ENCODE peak calls at places on chromosomes 4 and X, in four cellular contexts. G is gastrocnemius medialis, A is uterus, W is choroid plexus epithelial cell. Q is an unnamed sample.

GRCh38 chrX:153903991-153904957 is at the start of gene AVPR2:
- DNase-seq in G (no peak), A (no peak), W (no peak), Q (no peak)

GRCh38 chr4:122826596-122827257 is at the start of gene FGF2:
- DNase-seq in G (peak), A (peak), W (peak), Q (peak)

GRCh38 chrX:106670631-106671030 is 55.9 kb upstream of the RNF128 start:
- DNase-seq in G (no peak), A (no peak), W (peak), Q (no peak)

GRCh38 chrX:143664302-143664701 is 28.4 kb upstream of the SLITRK4 start:
- DNase-seq in G (no peak), A (no peak), W (peak), Q (no peak)

GRCh38 chrX:9878141-9878875 is 88.8 kb upstream of the CLDN34 start:
- DNase-seq in G (no peak), A (no peak), W (no peak), Q (no peak)

GRCh38 chr4:123790681-123791080 is 394.1 kb downstream of the SPRY1 start:
- DNase-seq in G (no peak), A (no peak), W (no peak), Q (no peak)

GRCh38 chr4:184475096-184475461 is 729 bp upstream of the IRF2 start:
- DNase-seq in G (peak), A (peak), W (peak), Q (peak)

GRCh38 chr4:47705326-47705981 is 132.4 kb downstream of the CORIN start:
- DNase-seq in G (no peak), A (no peak), W (peak), Q (no peak)

GRCh38 chrX:15781964-15782711 is 8.1 kb upstream of the ZRSR2 start:
- DNase-seq in G (no peak), A (no peak), W (no peak), Q (no peak)

GRCh38 chr4:72591547-72591946 is 22.5 kb upstream of the ADAMTS3 start:
- DNase-seq in G (no peak), A (no peak), W (no peak), Q (no peak)

GRCh38 chrX:48003367-48003757 is 427 bp downstream of the ZNF182 start:
- DNase-seq in G (no peak), A (no peak), W (no peak), Q (no peak)

GRCh38 chr4:130183796-130184195 is 1087.8 kb downstream of the C4orf33 start:
- DNase-seq in G (no peak), A (no peak), W (no peak), Q (no peak)

GRCh38 chr4:67713531-67714247 is 12.7 kb upstream of the UBA6 start:
- DNase-seq in G (no peak), A (no peak), W (peak), Q (no peak)

DNA sequence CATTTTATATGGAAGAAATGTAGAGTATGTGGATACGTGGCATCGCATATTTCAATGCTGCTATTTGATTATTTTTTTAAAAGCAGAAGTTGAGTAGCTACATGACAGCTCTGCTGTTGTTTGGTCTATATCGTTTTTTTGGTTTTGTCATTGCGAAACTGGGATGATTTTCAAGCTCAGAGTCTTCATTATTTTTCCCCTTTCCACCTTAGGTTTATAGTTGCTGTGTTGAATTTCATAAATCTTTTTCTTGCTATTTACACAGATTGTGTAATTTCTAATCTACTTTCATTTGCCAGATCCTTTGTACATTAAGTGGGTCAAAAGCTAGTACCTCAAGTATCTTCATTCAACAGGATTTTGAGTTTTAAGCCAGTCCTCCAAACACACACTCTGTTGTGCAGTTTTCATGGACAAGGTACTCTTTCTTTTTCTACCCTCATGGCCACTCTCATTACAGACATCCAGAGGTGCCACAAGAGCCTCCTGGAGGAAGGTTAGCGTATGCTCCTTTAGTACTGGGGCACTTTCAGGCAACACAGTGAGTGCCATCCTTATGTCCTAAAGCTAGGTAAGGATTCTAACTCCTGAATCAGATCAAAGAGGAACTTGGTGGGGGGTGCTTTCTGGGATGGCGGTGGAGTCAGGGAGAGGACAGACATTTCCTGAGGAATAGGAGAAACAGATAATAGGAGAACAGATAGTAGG is 123.2 kb downstream of the FHIP1A start:
- DNase-seq in G (no peak), A (no peak), W (no peak), Q (no peak)
- TF ChIP-seq CTCF in G (no peak), A (no peak), W (no peak), Q (no peak)

DNA sequence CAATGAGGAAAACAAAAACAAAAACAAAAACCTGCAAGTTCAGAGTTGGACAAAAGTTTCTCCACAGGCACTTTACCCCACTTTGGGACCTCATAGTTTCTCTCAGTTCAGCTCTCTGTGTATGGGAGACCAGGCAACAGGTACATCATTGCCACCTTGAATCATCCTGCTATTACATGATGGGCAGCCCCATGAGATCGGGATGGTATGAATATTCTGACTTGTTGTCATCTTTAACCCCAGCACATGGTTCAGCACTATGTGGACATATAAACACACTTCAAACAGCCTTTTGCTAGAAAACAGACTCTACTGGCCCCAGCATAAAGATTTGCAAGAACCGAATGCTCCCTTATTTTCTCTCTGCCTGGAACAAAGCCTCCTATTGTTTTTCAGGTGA is 176.9 kb upstream of the SCML1 start:
- DNase-seq in G (no peak), A (no peak), W (peak), Q (no peak)
- H3K4me3 ChIP-seq in G (no peak), A (no peak), W (no peak), Q (no peak)

GRCh38 chrX:38656350-38656915 is 95.1 kb downstream of the TSPAN7 start:
- DNase-seq in G (no peak), A (no peak), W (no peak), Q (no peak)
- TF ChIP-seq CTCF in G (no peak), A (no peak), W (no peak), Q (no peak)

DNA sequence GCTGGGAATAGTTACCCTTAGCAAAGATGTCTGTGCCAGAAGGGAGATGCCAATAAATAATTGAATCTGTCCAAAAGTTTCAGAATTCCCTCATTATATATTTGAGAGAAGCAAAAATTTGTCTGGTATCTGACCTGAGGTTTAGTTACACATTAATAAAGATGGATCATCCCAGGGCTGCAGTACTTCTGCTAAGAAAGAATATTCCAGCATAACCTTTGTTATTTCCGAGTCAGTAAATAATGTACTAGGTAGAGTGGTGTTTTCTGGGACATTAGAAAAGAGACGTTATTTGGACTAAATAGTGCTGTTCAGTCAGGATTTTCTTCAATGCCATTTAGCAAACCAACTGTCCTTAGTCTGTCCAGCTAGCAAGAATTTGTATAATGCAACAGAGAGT is 26.5 kb downstream of the ADD1 start:
- DNase-seq in G (no peak), A (no peak), W (no peak), Q (no peak)
- H3K4me3 ChIP-seq in G (no peak), A (no peak), W (no peak), Q (no peak)

Q was measured in ascending aorta.